ENCODE peak calls at places on chromosome 1, in five cellular contexts. G is nephron progenitor cell, N is NCI-H1694, D is pulmonary artery endothelial cell, M is mucosa of gallbladder. Z is an unnamed sample.

GRCh38 chr1:154661110-154661509 is 53.1 kb upstream of the ADAR start:
- DNase-seq in G (no peak), N (no peak), D (no peak), M (no peak), Z (no peak)

GRCh38 chr1:22976461-22977243 is 4.0 kb upstream of the LACTBL1 start:
- DNase-seq in G (peak; percentile 74), N (peak; percentile 71), D (peak; percentile 65), M (peak; percentile 59), Z (peak; percentile 77)

GRCh38 chr1:245673920-245674414 is 519.2 kb downstream of the KIF26B start:
- DNase-seq in G (no peak), N (no peak), D (no peak), M (no peak), Z (no peak)

GRCh38 chr1:228543396-228543795 is 56.2 kb downstream of the RNF187 start:
- DNase-seq in G (no peak), N (no peak), D (no peak), M (no peak), Z (no peak)

GRCh38 chr1:218718977-218719376 is 373.8 kb downstream of the TGFB2 start:
- DNase-seq in G (no peak), N (no peak), D (no peak), M (no peak), Z (no peak)

GRCh38 chr1:241627453-241628329 is 12.5 kb downstream of the CHML start:
- DNase-seq in G (no peak), N (peak; percentile 29), D (no peak), M (peak; percentile 53), Z (no peak)

GRCh38 chr1:163346326-163346870 is 24.6 kb downstream of the NUF2 start:
- DNase-seq in G (no peak), N (no peak), D (no peak), M (no peak), Z (no peak)

GRCh38 chr1:217721692-217722091 is 90.5 kb downstream of the SPATA17 start:
- DNase-seq in G (no peak), N (no peak), D (no peak), M (no peak), Z (no peak)

GRCh38 chr1:46153228-46153627 is 20.8 kb upstream of the PIK3R3 start:
- DNase-seq in G (no peak), N (no peak), D (no peak), M (no peak), Z (no peak)

GRCh38 chr1:209748620-209749019 is 7.2 kb upstream of the TRAF3IP3 start:
- DNase-seq in G (no peak), N (no peak), D (no peak), M (no peak), Z (no peak)

GRCh38 chr1:150479927-150480352 is 7.3 kb upstream of the TARS2 start:
- DNase-seq in G (no peak), N (no peak), D (no peak), M (no peak), Z (no peak)

GRCh38 chr1:229027622-229028182 is 243.2 kb upstream of the RAB4A start:
- DNase-seq in G (no peak), N (no peak), D (peak; percentile 33), M (no peak), Z (no peak)

GRCh38 chr1:10559386-10559785 is 84.6 kb downstream of the PEX14 start:
- DNase-seq in G (no peak), N (no peak), D (no peak), M (no peak), Z (no peak)

GRCh38 chr1:2046225-2046917 is 3.8 kb upstream of the PRKCZ start:
- DNase-seq in G (peak; percentile 88), N (no peak), D (no peak), M (peak; percentile 68), Z (no peak)

GRCh38 chr1:48093147-48093546 is 96.0 kb upstream of the TRABD2B start:
- DNase-seq in G (no peak), N (no peak), D (no peak), M (no peak), Z (no peak)

GRCh38 chr1:31866450-31866801 is 50.6 kb upstream of the SPOCD1 start:
- DNase-seq in G (no peak), N (no peak), D (no peak), M (no peak), Z (no peak)

GRCh38 chr1:172335377-172335776 is 85.1 kb upstream of the C1orf105 start:
- DNase-seq in G (no peak), N (no peak), D (no peak), M (no peak), Z (no peak)

GRCh38 chr1:193558491-193559028 is 372.1 kb upstream of the B3GALT2 start:
- DNase-seq in G (no peak), N (no peak), D (peak; percentile 50), M (peak; percentile 35), Z (no peak)

GRCh38 chr1:99788896-99789295 is 22.5 kb upstream of the FRRS1 start:
- DNase-seq in G (no peak), N (no peak), D (no peak), M (no peak), Z (no peak)

GRCh38 chr1:115447672-115448071 is 109.6 kb upstream of the NGF start:
- DNase-seq in G (no peak), N (no peak), D (no peak), M (peak; percentile 29), Z (no peak)

GRCh38 chr1:14662116-14662515 is 63.6 kb downstream of the KAZN start:
- DNase-seq in G (no peak), N (no peak), D (no peak), M (no peak), Z (no peak)